ENCODE peak calls at places on chromosomes 16 and 17, in six cellular contexts. One of them, this sample, is unnamed.
A peak's percentile ranks its signal among the peaks of the same experiment; 100 is the strongest.

GRCh38 chr17:69729937-69730336 is 315.4 kb downstream of the MAP2K6 start:
- ATAC-seq in HCT116: no peak
- ATAC-seq in Panc1: no peak
- ATAC-seq in K562: no peak
- ATAC-seq in upper lobe of left lung: no peak
- ATAC-seq in GM23338: no peak
- ATAC-seq in this sample: no peak

GRCh38 chr16:71671165-71671564 is 45.2 kb downstream of the MARVELD3 start:
- ATAC-seq in HCT116: no peak
- ATAC-seq in Panc1: no peak
- ATAC-seq in K562: no peak
- ATAC-seq in upper lobe of left lung: no peak
- ATAC-seq in GM23338: no peak
- ATAC-seq in this sample: no peak

GRCh38 chr16:47565454-47565853 is 104.3 kb downstream of the PHKB start:
- ATAC-seq in HCT116: no peak
- ATAC-seq in Panc1: no peak
- ATAC-seq in K562: no peak
- ATAC-seq in upper lobe of left lung: no peak
- ATAC-seq in GM23338: no peak
- ATAC-seq in this sample: peak; percentile 84

GRCh38 chr17:28488154-28488883 is 14.9 kb downstream of the SLC13A2 start:
- ATAC-seq in HCT116: no peak
- ATAC-seq in Panc1: peak; percentile 46
- ATAC-seq in K562: no peak
- ATAC-seq in upper lobe of left lung: no peak
- ATAC-seq in GM23338: no peak
- ATAC-seq in this sample: no peak

GRCh38 chr16:13767215-13767614 is 152.7 kb upstream of the ERCC4 start:
- ATAC-seq in HCT116: no peak
- ATAC-seq in Panc1: peak; percentile 65
- ATAC-seq in K562: no peak
- ATAC-seq in upper lobe of left lung: no peak
- ATAC-seq in GM23338: peak; percentile 67
- ATAC-seq in this sample: no peak

GRCh38 chr17:1752425-1752941 is 9.4 kb upstream of the SERPINF1 start:
- ATAC-seq in HCT116: peak; percentile 83
- ATAC-seq in Panc1: peak; percentile 60
- ATAC-seq in K562: peak; percentile 24
- ATAC-seq in upper lobe of left lung: peak; percentile 64
- ATAC-seq in GM23338: peak; percentile 45
- ATAC-seq in this sample: peak; percentile 65

GRCh38 chr17:48878920-48879898 is 13.4 kb upstream of the ATP5MC1 start:
- ATAC-seq in HCT116: peak; percentile 93
- ATAC-seq in Panc1: peak; percentile 90
- ATAC-seq in K562: peak; percentile 87
- ATAC-seq in upper lobe of left lung: peak; percentile 89
- ATAC-seq in GM23338: peak; percentile 92
- ATAC-seq in this sample: peak; percentile 74

GRCh38 chr17:48928876-48929811 is 15.5 kb downstream of the SNF8 start:
- ATAC-seq in HCT116: peak; percentile 23
- ATAC-seq in Panc1: peak; percentile 23
- ATAC-seq in K562: peak; percentile 39
- ATAC-seq in upper lobe of left lung: no peak
- ATAC-seq in GM23338: no peak
- ATAC-seq in this sample: no peak

GRCh38 chr17:70629902-70630301 is 460.6 kb downstream of the KCNJ2 start:
- ATAC-seq in HCT116: no peak
- ATAC-seq in Panc1: no peak
- ATAC-seq in K562: no peak
- ATAC-seq in upper lobe of left lung: no peak
- ATAC-seq in GM23338: no peak
- ATAC-seq in this sample: no peak

GRCh38 chr17:28174352-28175046 is 132.0 kb downstream of the NLK start:
- ATAC-seq in HCT116: no peak
- ATAC-seq in Panc1: no peak
- ATAC-seq in K562: no peak
- ATAC-seq in upper lobe of left lung: no peak
- ATAC-seq in GM23338: no peak
- ATAC-seq in this sample: no peak

GRCh38 chr17:79919164-79919585 is 79.9 kb upstream of the CBX4 start:
- ATAC-seq in HCT116: peak; percentile 6
- ATAC-seq in Panc1: peak; percentile 81
- ATAC-seq in K562: no peak
- ATAC-seq in upper lobe of left lung: peak; percentile 89
- ATAC-seq in GM23338: no peak
- ATAC-seq in this sample: peak; percentile 81

GRCh38 chr17:39187152-39187830 is 10.2 kb downstream of the CACNB1 start:
- ATAC-seq in HCT116: no peak
- ATAC-seq in Panc1: no peak
- ATAC-seq in K562: no peak
- ATAC-seq in upper lobe of left lung: no peak
- ATAC-seq in GM23338: no peak
- ATAC-seq in this sample: no peak

GRCh38 chr16:50259334-50260205 is 6.8 kb upstream of the ADCY7 start:
- ATAC-seq in HCT116: peak; percentile 24
- ATAC-seq in Panc1: peak; percentile 33
- ATAC-seq in K562: no peak
- ATAC-seq in upper lobe of left lung: no peak
- ATAC-seq in GM23338: peak; percentile 71
- ATAC-seq in this sample: peak; percentile 83

GRCh38 chr17:4515501-4515900 is 16.8 kb downstream of the SPNS2 start:
- ATAC-seq in HCT116: no peak
- ATAC-seq in Panc1: no peak
- ATAC-seq in K562: no peak
- ATAC-seq in upper lobe of left lung: no peak
- ATAC-seq in GM23338: no peak
- ATAC-seq in this sample: no peak

GRCh38 chr16:65002265-65002664 is 119.6 kb downstream of the CDH11 start:
- ATAC-seq in HCT116: no peak
- ATAC-seq in Panc1: no peak
- ATAC-seq in K562: no peak
- ATAC-seq in upper lobe of left lung: no peak
- ATAC-seq in GM23338: no peak
- ATAC-seq in this sample: no peak

GRCh38 chr16:17342031-17342430 is 128.7 kb downstream of the XYLT1 start:
- ATAC-seq in HCT116: no peak
- ATAC-seq in Panc1: no peak
- ATAC-seq in K562: no peak
- ATAC-seq in upper lobe of left lung: no peak
- ATAC-seq in GM23338: no peak
- ATAC-seq in this sample: no peak

GRCh38 chr17:2137342-2138098 is 82.6 kb downstream of the HIC1 start:
- ATAC-seq in HCT116: peak; percentile 85
- ATAC-seq in Panc1: no peak
- ATAC-seq in K562: peak; percentile 91
- ATAC-seq in upper lobe of left lung: peak; percentile 57
- ATAC-seq in GM23338: peak; percentile 97
- ATAC-seq in this sample: no peak

GRCh38 chr17:31428512-31428911 is 37.0 kb downstream of the RAB11FIP4 start:
- ATAC-seq in HCT116: no peak
- ATAC-seq in Panc1: no peak
- ATAC-seq in K562: no peak
- ATAC-seq in upper lobe of left lung: no peak
- ATAC-seq in GM23338: no peak
- ATAC-seq in this sample: no peak

GRCh38 chr17:37461668-37462067 is 28.0 kb upstream of the DUSP14 start:
- ATAC-seq in HCT116: no peak
- ATAC-seq in Panc1: no peak
- ATAC-seq in K562: no peak
- ATAC-seq in upper lobe of left lung: no peak
- ATAC-seq in GM23338: no peak
- ATAC-seq in this sample: no peak

GRCh38 chr17:46758614-46759013 is 59.9 kb downstream of the WNT3 start:
- ATAC-seq in HCT116: no peak
- ATAC-seq in Panc1: peak; percentile 88
- ATAC-seq in K562: no peak
- ATAC-seq in upper lobe of left lung: no peak
- ATAC-seq in GM23338: no peak
- ATAC-seq in this sample: no peak
- H3K4me3 ChIP-seq in HCT116: no peak overlapping the region
- H3K4me3 ChIP-seq in Panc1: no peak overlapping the region
- H3K4me3 ChIP-seq in K562: no peak overlapping the region
- H3K4me3 ChIP-seq in upper lobe of left lung: no peak overlapping the region
- H3K4me3 ChIP-seq in GM23338: no peak overlapping the region
- H3K4me3 ChIP-seq in this sample: no peak overlapping the region

DNA sequence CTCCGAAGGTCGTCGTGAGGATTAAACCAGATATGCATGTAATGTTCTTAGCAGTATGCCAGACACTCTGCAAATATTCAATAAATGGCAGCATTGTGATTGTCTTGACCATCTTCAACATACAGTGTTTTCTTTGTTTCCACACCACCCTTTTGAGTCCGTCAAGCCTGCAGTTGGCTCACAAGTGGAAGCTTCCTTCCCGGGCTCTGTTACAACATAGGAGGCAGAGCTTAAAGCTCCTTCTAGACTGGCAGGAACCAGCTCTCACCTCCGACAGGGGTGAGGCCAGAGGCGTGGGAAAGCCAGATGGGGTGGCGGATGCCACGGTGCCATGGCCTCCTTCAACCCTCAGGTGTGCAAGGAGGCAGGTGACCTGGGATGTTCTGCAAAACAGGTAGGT is 138.3 kb downstream of the FOXL1 start:
- ATAC-seq in HCT116: no peak
- ATAC-seq in Panc1: no peak
- ATAC-seq in K562: no peak
- ATAC-seq in upper lobe of left lung: no peak
- ATAC-seq in GM23338: no peak
- ATAC-seq in this sample: no peak
- TF ChIP-seq POLR2AphosphoS5 in HCT116: no peak
- TF ChIP-seq POLR2AphosphoS5 in Panc1: no peak
- TF ChIP-seq POLR2AphosphoS5 in K562: no peak
- TF ChIP-seq POLR2AphosphoS5 in upper lobe of left lung: no peak
- TF ChIP-seq POLR2AphosphoS5 in GM23338: no peak
- TF ChIP-seq POLR2AphosphoS5 in this sample: no peak

DNA sequence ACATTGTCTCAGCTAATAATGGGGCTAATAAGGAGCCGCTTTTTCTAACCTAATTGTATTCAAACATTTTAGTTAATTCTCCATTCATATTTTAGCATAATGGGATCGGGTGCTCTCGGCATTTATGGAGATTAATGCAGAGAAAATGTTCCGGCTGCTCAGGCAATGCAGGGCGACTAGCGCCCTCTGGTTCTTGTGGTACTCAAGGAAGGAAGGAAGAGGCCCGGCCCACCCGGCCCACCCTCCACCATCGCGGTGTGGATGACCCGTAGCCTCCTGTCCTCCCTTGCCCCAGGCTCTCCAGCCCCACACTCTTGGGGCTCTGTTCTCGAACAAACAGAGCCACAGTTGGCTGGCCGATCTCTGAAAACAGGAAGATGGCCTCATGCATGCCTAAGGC is 21.1 kb upstream of the ABCC3 start:
- ATAC-seq in HCT116: no peak
- ATAC-seq in Panc1: no peak
- ATAC-seq in K562: peak; percentile 58
- ATAC-seq in upper lobe of left lung: no peak
- ATAC-seq in GM23338: peak; percentile 32
- ATAC-seq in this sample: no peak
- TF ChIP-seq CTCF in HCT116: peak; percentile 13
- TF ChIP-seq CTCF in Panc1: no peak
- TF ChIP-seq CTCF in K562: peak; percentile 19
- TF ChIP-seq CTCF in upper lobe of left lung: no peak
- TF ChIP-seq CTCF in GM23338: peak; percentile 61
- TF ChIP-seq CTCF in this sample: peak; percentile 26

GRCh38 chr16:3180445-3180878 is 7.5 kb upstream of the OR1F1 start:
- ATAC-seq in HCT116: no peak
- ATAC-seq in Panc1: peak; percentile 42
- ATAC-seq in K562: no peak
- ATAC-seq in upper lobe of left lung: no peak
- ATAC-seq in GM23338: peak; percentile 25
- ATAC-seq in this sample: no peak

GRCh38 chr16:3183445-3184139 is 4.4 kb upstream of the OR1F1 start:
- ATAC-seq in HCT116: no peak
- ATAC-seq in Panc1: peak; percentile 35
- ATAC-seq in K562: peak; percentile 18
- ATAC-seq in upper lobe of left lung: no peak
- ATAC-seq in GM23338: peak; percentile 6
- ATAC-seq in this sample: no peak

GRCh38 chr16:3186946-3187690 is 886 bp upstream of the OR1F1 start:
- ATAC-seq in HCT116: no peak
- ATAC-seq in Panc1: no peak
- ATAC-seq in K562: no peak
- ATAC-seq in upper lobe of left lung: no peak
- ATAC-seq in GM23338: no peak
- ATAC-seq in this sample: no peak

GRCh38 chr16:3179651-3180050 is 8.4 kb upstream of the OR1F1 start:
- ATAC-seq in HCT116: no peak
- ATAC-seq in Panc1: no peak
- ATAC-seq in K562: no peak
- ATAC-seq in upper lobe of left lung: peak; percentile 44
- ATAC-seq in GM23338: no peak
- ATAC-seq in this sample: no peak

GRCh38 chr16:3182608-3183444 is 5.2 kb upstream of the OR1F1 start:
- ATAC-seq in HCT116: peak; percentile 58
- ATAC-seq in Panc1: peak; percentile 84
- ATAC-seq in K562: peak; percentile 86
- ATAC-seq in upper lobe of left lung: peak; percentile 71
- ATAC-seq in GM23338: peak; percentile 44
- ATAC-seq in this sample: no peak
- H3K4me3 ChIP-seq in HCT116: no peak overlapping the region
- H3K4me3 ChIP-seq in Panc1: peak overlapping the region; percentile 85
- H3K4me3 ChIP-seq in K562: peak overlapping the region; percentile 62
- H3K4me3 ChIP-seq in upper lobe of left lung: peak overlapping the region; percentile 19
- H3K4me3 ChIP-seq in GM23338: peak overlapping the region; percentile 94
- H3K4me3 ChIP-seq in this sample: no peak overlapping the region

DNA sequence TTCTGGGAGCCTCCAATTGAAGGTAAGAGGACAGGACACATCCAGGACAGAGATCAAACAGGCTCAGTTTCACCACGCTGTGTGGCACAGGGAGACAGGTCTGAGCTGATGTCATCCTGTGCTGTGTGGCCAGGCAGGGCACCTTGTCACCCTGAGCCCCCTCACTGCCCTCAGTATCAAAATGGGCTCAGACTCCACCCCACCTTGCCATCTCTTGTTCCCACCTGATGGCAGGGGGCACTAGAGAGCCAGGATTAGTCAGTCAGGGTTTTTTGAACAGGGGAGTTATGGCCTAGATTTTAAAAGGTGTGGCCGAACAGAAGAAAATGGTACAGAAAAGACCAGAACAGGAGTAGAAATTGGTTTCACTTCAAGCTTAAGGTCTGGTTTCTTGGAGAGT is 2.6 kb downstream of the KAT2A start:
- ATAC-seq in HCT116: peak; percentile 43
- ATAC-seq in Panc1: no peak
- ATAC-seq in K562: peak; percentile 11
- ATAC-seq in upper lobe of left lung: no peak
- ATAC-seq in GM23338: no peak
- ATAC-seq in this sample: no peak
- TF ChIP-seq POLR2AphosphoS5 in HCT116: no peak
- TF ChIP-seq POLR2AphosphoS5 in Panc1: no peak
- TF ChIP-seq POLR2AphosphoS5 in K562: no peak
- TF ChIP-seq POLR2AphosphoS5 in upper lobe of left lung: no peak
- TF ChIP-seq POLR2AphosphoS5 in GM23338: no peak
- TF ChIP-seq POLR2AphosphoS5 in this sample: no peak